ENCODE peak calls at places on chromosomes 11 and 22, in eight cellular contexts. G is ACHN; X is HuH-7.5; K is activated CD4-positive, CD25-positive, alpha-beta regulatory T cell; J is naive B cell; B is naive thymus-derived CD8-positive, alpha-beta T cell; U is SHP77; A is GM18507. O is an unnamed sample.

GRCh38 chr11:35974878-35975578 is 31.2 kb downstream of the LDLRAD3 start:
- DNase-seq in U (no peak), J (no peak), K (no peak), X (no peak), B (no peak), A (no peak), G (no peak), O (no peak)

GRCh38 chr22:25658641-25659040 is 83.3 kb upstream of the MYO18B start:
- DNase-seq in J (no peak), B (no peak), A (no peak), X (no peak), U (no peak), K (no peak), G (no peak), O (no peak)

GRCh38 chr11:76652989-76653673 is 17.4 kb downstream of the LRRC32 start:
- DNase-seq in B (no peak), K (no peak), A (no peak), J (no peak), U (no peak), X (no peak), G (no peak), O (no peak)

GRCh38 chr22:43008509-43008908 is 6.4 kb downstream of the PACSIN2 start:
- DNase-seq in U (no peak), X (no peak), G (no peak), A (no peak), J (no peak), K (no peak), B (no peak), O (no peak)

GRCh38 chr11:94876645-94877445 is 96.5 kb downstream of the CWC15 start:
- DNase-seq in J (no peak), K (no peak), A (peak), U (peak), G (peak), B (no peak), X (no peak), O (peak)

GRCh38 chr11:55726715-55727324 is 46.4 kb upstream of the OR5D13 start:
- DNase-seq in J (no peak), A (no peak), X (no peak), B (no peak), K (no peak), U (no peak), G (peak), O (no peak)

GRCh38 chr11:83852775-83853442 is 566.7 kb upstream of the CCDC90B start:
- DNase-seq in K (no peak), A (no peak), X (peak), B (no peak), U (no peak), G (peak), J (no peak), O (no peak)

GRCh38 chr22:26707581-26707980 is 50.2 kb downstream of the MIAT start:
- DNase-seq in G (no peak), J (no peak), B (no peak), U (no peak), X (no peak), A (no peak), K (no peak), O (no peak)

GRCh38 chr22:30813936-30814335 is 119.3 kb downstream of the OSBP2 start:
- DNase-seq in A (no peak), U (no peak), B (no peak), X (no peak), J (no peak), K (no peak), G (no peak), O (no peak)

GRCh38 chr11:122209619-122210377 is 93.8 kb upstream of the BLID start:
- DNase-seq in B (no peak), A (no peak), J (no peak), K (no peak), X (no peak), G (no peak), U (no peak), O (no peak)

GRCh38 chr11:47514825-47515647 is 37.9 kb downstream of the CELF1 start:
- DNase-seq in G (peak), U (no peak), A (no peak), K (no peak), J (no peak), X (no peak), B (no peak), O (no peak)

GRCh38 chr11:102268083-102268984 is 49.0 kb upstream of the BIRC3 start:
- DNase-seq in B (peak), G (peak), U (peak), A (peak), K (peak), J (peak), X (peak), O (peak)

GRCh38 chr22:26304730-26305129 is 124.3 kb upstream of the ASPHD2 start:
- DNase-seq in J (no peak), A (no peak), K (no peak), G (no peak), B (no peak), X (no peak), U (no peak), O (no peak)

GRCh38 chr11:77071077-77071476 is 4.3 kb downstream of the CAPN5 start:
- DNase-seq in J (no peak), K (no peak), X (no peak), B (no peak), G (no peak), A (no peak), U (no peak), O (no peak)

GRCh38 chr11:26849009-26849408 is 127.1 kb upstream of the SLC5A12 start:
- DNase-seq in K (no peak), J (no peak), X (no peak), U (no peak), G (no peak), B (no peak), A (no peak), O (no peak)

GRCh38 chr11:122729139-122729538 is 73.6 kb downstream of the UBASH3B start:
- DNase-seq in U (no peak), B (no peak), J (no peak), K (no peak), X (no peak), A (no peak), G (no peak), O (no peak)

GRCh38 chr11:48216510-48216909 is at the start of gene OR4B1:
- DNase-seq in B (no peak), G (no peak), X (no peak), K (no peak), U (no peak), A (no peak), J (no peak), O (no peak)

GRCh38 chr11:129643031-129643721 is 172.5 kb upstream of the TMEM45B start:
- DNase-seq in X (no peak), U (no peak), A (no peak), J (no peak), K (no peak), B (no peak), G (no peak), O (no peak)

O was measured in stimulated activated CD8-positive, alpha-beta memory T cell treated with anti-CD3 and anti-CD28 coated beads, Interleukin-7, amount 100 ng/mL, for 1 hour.